ENCODE peak calls at places on chromosomes 12 and 14, in eight cellular contexts. V is BE2C; W is upper lobe of right lung; U is transverse colon; G is NCI-H146; B is stimulated activated CD4-positive, alpha-beta T cell treated with anti-CD3 and anti-CD28 coated beads, Interleukin-4, amount 100 ng/mL, for 4 hours; K is tibial artery; C is progenitor cell of endocrine pancreas. R is an unnamed sample.

GRCh38 chr12:8483081-8483479 is 27.3 kb downstream of the CLEC6A start:
- DNase-seq in V (no peak), C (no peak), B (no peak), U (no peak), K (no peak), W (no peak), G (no peak), R (no peak)

GRCh38 chr12:126998747-126999285 is 1268.2 kb upstream of the TMEM132C start:
- DNase-seq in B (no peak), W (no peak), K (no peak), V (no peak), U (no peak), G (no peak), C (no peak), R (no peak)

GRCh38 chr12:40222247-40222646 is 2.5 kb upstream of the LRRK2 start:
- DNase-seq in U (no peak), V (no peak), K (no peak), W (no peak), C (no peak), B (no peak), G (no peak), R (no peak)

GRCh38 chr14:57383125-57383524 is 7.3 kb upstream of the NAA30 start:
- DNase-seq in W (no peak), B (no peak), G (no peak), C (no peak), V (no peak), U (no peak), K (no peak), R (no peak)

GRCh38 chr14:36976571-36977023 is 195.8 kb downstream of the SLC25A21 start:
- DNase-seq in V (no peak), G (no peak), B (no peak), W (no peak), C (no peak), U (no peak), K (no peak), R (no peak)

GRCh38 chr14:50875359-50876090 is 3.7 kb downstream of the ABHD12B start:
- DNase-seq in B (no peak), K (no peak), W (no peak), G (peak), U (no peak), V (no peak), C (no peak), R (no peak)

GRCh38 chr14:87756661-87757060 is 236.3 kb downstream of the GALC start:
- DNase-seq in W (no peak), V (no peak), C (no peak), K (no peak), U (no peak), G (no peak), B (no peak), R (no peak)

GRCh38 chr12:124888203-124888602 is 24.5 kb upstream of the SCARB1 start:
- DNase-seq in B (no peak), W (no peak), G (no peak), K (no peak), U (no peak), C (no peak), V (no peak), R (no peak)

GRCh38 chr12:20442322-20442721 is 74.0 kb downstream of the PDE3A start:
- DNase-seq in U (no peak), V (no peak), K (no peak), C (no peak), W (no peak), B (no peak), G (no peak), R (no peak)

GRCh38 chr14:23020143-23021128 is 10.5 kb upstream of the C14orf93 start:
- DNase-seq in G (no peak), U (no peak), W (no peak), K (no peak), C (no peak), B (no peak), V (no peak), R (no peak)

GRCh38 chr14:73258845-73259611 is 21.7 kb downstream of the PAPLN start:
- DNase-seq in K (peak), C (no peak), U (no peak), G (no peak), V (no peak), W (no peak), B (no peak), R (no peak)

GRCh38 chr14:87186745-87187144 is 806.2 kb downstream of the GALC start:
- DNase-seq in W (no peak), B (no peak), K (no peak), V (no peak), G (no peak), C (no peak), U (no peak), R (no peak)

GRCh38 chr12:46524778-46525177 is 152.2 kb upstream of the SLC38A2 start:
- DNase-seq in K (peak), W (no peak), B (no peak), V (peak), U (peak), C (no peak), G (no peak), R (peak)

GRCh38 chr12:14910090-14910915 is 24.6 kb upstream of the MGP start:
- DNase-seq in C (no peak), K (no peak), B (no peak), U (no peak), G (no peak), V (no peak), W (no peak), R (no peak)

GRCh38 chr12:45768194-45768593 is 38.7 kb downstream of the ARID2 start:
- DNase-seq in B (no peak), C (no peak), G (no peak), W (no peak), V (no peak), U (no peak), K (no peak), R (no peak)

GRCh38 chr12:8011331-8011730 is 21.2 kb upstream of the FOXJ2 start:
- DNase-seq in K (no peak), B (no peak), G (no peak), U (no peak), V (no peak), W (no peak), C (no peak), R (no peak)

GRCh38 chr12:87870061-87870460 is 159.1 kb downstream of the C12orf50 start:
- DNase-seq in K (no peak), U (no peak), C (no peak), W (no peak), B (no peak), V (no peak), G (no peak), R (no peak)

GRCh38 chr12:14886271-14886670 is 617 bp upstream of the MGP start:
- DNase-seq in G (peak), V (no peak), U (no peak), W (no peak), K (no peak), C (no peak), B (no peak), R (no peak)

GRCh38 chr14:64059454-64060198 is 206.8 kb downstream of the SYNE2 start:
- DNase-seq in U (no peak), W (no peak), C (no peak), K (no peak), G (no peak), B (no peak), V (no peak), R (no peak)

GRCh38 chr12:75781532-75782046 is 250.0 kb downstream of the PHLDA1 start:
- DNase-seq in W (no peak), B (no peak), C (no peak), V (no peak), K (no peak), G (no peak), U (no peak), R (no peak)

GRCh38 chr14:32469388-32470160 is 140.5 kb downstream of the AKAP6 start:
- DNase-seq in B (no peak), K (no peak), C (no peak), W (no peak), U (no peak), V (no peak), G (peak), R (no peak)

GRCh38 chr12:47860279-47860841 is 40.7 kb upstream of the HDAC7 start:
- DNase-seq in V (no peak), G (no peak), B (no peak), W (no peak), U (no peak), K (no peak), C (no peak), R (no peak)

GRCh38 chr12:130281157-130281799 is 56.4 kb upstream of the PIWIL1 start:
- DNase-seq in V (peak), W (no peak), C (peak), U (peak), K (no peak), G (peak), B (peak), R (no peak)

GRCh38 chr14:34678306-34678705 is 36.1 kb downstream of the CFL2 start:
- DNase-seq in G (no peak), K (no peak), C (no peak), B (no peak), V (no peak), U (no peak), W (no peak), R (no peak)

GRCh38 chr14:67941456-67942018 is 122.0 kb downstream of the RAD51B start:
- DNase-seq in C (no peak), U (no peak), G (no peak), K (no peak), B (no peak), V (no peak), W (no peak), R (no peak)

GRCh38 chr14:51367600-51367931 is 127.5 kb downstream of the TMX1 start:
- DNase-seq in K (no peak), C (no peak), W (no peak), U (no peak), B (no peak), V (no peak), G (no peak), R (no peak)

GRCh38 chr12:52827499-52828090 is 6.5 kb downstream of the KRT79 start:
- DNase-seq in B (no peak), C (no peak), W (no peak), K (no peak), G (no peak), U (no peak), V (no peak), R (no peak)

GRCh38 chr12:130712346-130713065 is 3.6 kb downstream of the RIMBP2 start:
- DNase-seq in K (peak), G (no peak), B (no peak), C (no peak), U (no peak), W (no peak), V (no peak), R (no peak)

GRCh38 chr12:112191840-112192321 is 66.5 kb downstream of the TRAFD1 start:
- DNase-seq in G (no peak), K (no peak), U (no peak), C (no peak), V (no peak), B (no peak), W (no peak), R (no peak)

GRCh38 chr14:37553935-37554550 is 41.0 kb downstream of the FOXA1 start:
- DNase-seq in U (no peak), B (no peak), K (no peak), W (no peak), G (no peak), V (no peak), C (no peak), R (no peak)

GRCh38 chr12:19113464-19113863 is 16.1 kb upstream of the PLEKHA5 start:
- DNase-seq in B (no peak), V (no peak), K (no peak), G (no peak), U (no peak), W (no peak), C (no peak), R (no peak)

GRCh38 chr12:130916251-130916911 is 37.3 kb upstream of the ADGRD1 start:
- DNase-seq in W (peak), V (peak), K (peak), B (no peak), U (peak), G (peak), C (peak), R (peak)

GRCh38 chr14:94031880-94032279 is 5.7 kb downstream of the OTUB2 start:
- DNase-seq in K (no peak), B (no peak), V (no peak), C (no peak), W (no peak), U (peak), G (no peak), R (no peak)

GRCh38 chr12:4908694-4909396 is 860 bp upstream of the KCNA1 start:
- DNase-seq in U (no peak), G (peak), K (no peak), C (peak), V (no peak), W (no peak), B (peak), R (peak)

GRCh38 chr14:56216631-56217379 is 98.6 kb downstream of the PELI2 start:
- DNase-seq in C (no peak), B (no peak), U (peak), V (peak), K (peak), G (peak), W (no peak), R (no peak)

GRCh38 chr12:117408161-117408791 is 46.9 kb upstream of the NOS1 start:
- DNase-seq in G (no peak), W (peak), V (no peak), B (no peak), K (peak), C (no peak), U (peak), R (no peak)

R was measured in sigmoid colon.